ENCODE peak calls at places on chromosomes 6 and 20, in eight cellular contexts. R, T, C, X, I, W, S and K are unnamed samples.

GRCh38 chr20:9590189-9590588 is 75.8 kb downstream of the LAMP5 start:
- DNase-seq in R (no peak), I (no peak), W (peak), S (peak), X (no peak), C (peak), T (no peak), K (no peak)

GRCh38 chr20:51412333-51412761 is 130.2 kb downstream of the NFATC2 start:
- DNase-seq in T (peak), R (no peak), X (no peak), I (no peak), W (no peak), C (no peak), S (peak), K (peak)

GRCh38 chr6:84252140-84252539 is 24.7 kb upstream of the CEP162 start:
- DNase-seq in X (no peak), C (no peak), R (no peak), W (no peak), I (no peak), S (no peak), T (no peak), K (no peak)

GRCh38 chr20:33589059-33589458 is 73.1 kb upstream of the C20orf144 start:
- DNase-seq in T (no peak), X (no peak), W (no peak), R (no peak), S (no peak), C (no peak), I (no peak), K (no peak)

GRCh38 chr6:16524380-16524707 is 236.9 kb downstream of the ATXN1 start:
- DNase-seq in C (no peak), T (no peak), X (no peak), I (no peak), S (peak), R (no peak), W (peak), K (no peak)

GRCh38 chr6:159008656-159009288 is 8.8 kb upstream of the RSPH3 start:
- DNase-seq in X (peak), I (no peak), R (no peak), S (peak), W (peak), C (peak), T (peak), K (no peak)

GRCh38 chr20:61303217-61303616 is 51.2 kb downstream of the CDH4 start:
- DNase-seq in S (no peak), R (no peak), T (no peak), W (no peak), C (no peak), I (no peak), X (no peak), K (no peak)

GRCh38 chr20:47821481-47822100 is 36.3 kb upstream of the SULF2 start:
- DNase-seq in C (no peak), W (no peak), R (no peak), S (peak), I (no peak), T (no peak), X (no peak), K (no peak)

GRCh38 chr6:11277275-11278206 is 45.1 kb upstream of the NEDD9 start:
- DNase-seq in S (peak), I (no peak), T (no peak), W (peak), C (peak), R (no peak), X (no peak), K (no peak)

GRCh38 chr6:3221579-3221978 is 5.9 kb downstream of the TUBB2B start:
- DNase-seq in S (no peak), I (no peak), W (no peak), X (no peak), C (no peak), T (no peak), R (no peak), K (no peak)

GRCh38 chr6:142531727-142532126 is 229.9 kb downstream of the ADGRG6 start:
- DNase-seq in S (no peak), X (no peak), T (no peak), C (no peak), W (no peak), I (no peak), R (no peak), K (no peak)

GRCh38 chr6:148422085-148422484 is 79.4 kb downstream of the SASH1 start:
- DNase-seq in X (no peak), S (no peak), C (no peak), I (no peak), T (no peak), W (no peak), R (no peak), K (no peak)

GRCh38 chr6:72322778-72323177 is 299.1 kb upstream of the KCNQ5 start:
- DNase-seq in R (no peak), T (no peak), X (no peak), C (no peak), I (no peak), S (no peak), W (no peak), K (no peak)

GRCh38 chr20:21820045-21820444 is 114.6 kb downstream of the PAX1 start:
- DNase-seq in X (no peak), I (no peak), S (no peak), T (no peak), C (no peak), R (no peak), W (no peak), K (no peak)

GRCh38 chr6:149985506-149985937 is 21.8 kb downstream of the ULBP1 start:
- DNase-seq in R (no peak), X (no peak), T (no peak), C (no peak), S (peak), I (no peak), W (no peak), K (no peak)

GRCh38 chr6:110822248-110822647 is 7.0 kb upstream of the CDK19 start:
- DNase-seq in I (no peak), T (peak), W (no peak), R (no peak), S (no peak), X (no peak), C (no peak), K (peak)